ENCODE peak calls at places on chromosomes 4 and X, in five cellular contexts. V is SW480, K is tibial artery, F is midbrain, I is HT1080. B is an unnamed sample.

GRCh38 chr4:8435656-8436121 is 4.8 kb downstream of the ACOX3 start:
- DNase-seq in I (no peak), V (no peak), K (no peak), F (no peak), B (no peak)

GRCh38 chr4:24867766-24868296 is 45.0 kb downstream of the CCDC149 start:
- DNase-seq in V (no peak), K (no peak), F (no peak), I (no peak), B (no peak)

GRCh38 chrX:15564981-15565579 is 35.7 kb downstream of the ACE2 start:
- DNase-seq in V (peak; percentile 63), K (peak; percentile 68), I (peak; percentile 83), F (peak; percentile 50), B (peak; percentile 50)

GRCh38 chrX:149504915-149505651 is at the start of gene IDS:
- DNase-seq in F (peak; percentile 83), K (peak; percentile 93), I (peak; percentile 83), V (peak; percentile 87), B (peak; percentile 94)

GRCh38 chr4:112765317-112765989 is 128.5 kb downstream of the LARP7 start:
- DNase-seq in V (peak; percentile 57), F (no peak), K (no peak), I (peak; percentile 44), B (peak; percentile 18)

GRCh38 chrX:148588649-148589310 is 88.4 kb downstream of the AFF2 start:
- DNase-seq in K (no peak), I (peak; percentile 70), F (no peak), V (no peak), B (no peak)

GRCh38 chrX:69163936-69164741 is 1.1 kb downstream of the PJA1 start:
- DNase-seq in K (no peak), I (no peak), F (peak; percentile 15), V (peak; percentile 26), B (no peak)

GRCh38 chr4:2793920-2794706 is 1.2 kb downstream of the SH3BP2 start:
- DNase-seq in I (no peak), V (peak; percentile 37), K (peak; percentile 70), F (no peak), B (peak; percentile 62)

GRCh38 chr4:4585012-4585670 is 43.3 kb upstream of the STX18 start:
- DNase-seq in V (no peak), I (no peak), F (no peak), K (no peak), B (no peak)

GRCh38 chr4:8870647-8871416 is 807 bp downstream of the HMX1 start:
- DNase-seq in V (no peak), K (no peak), I (no peak), F (no peak), B (no peak)

GRCh38 chr4:31370866-31371465 is 650.8 kb downstream of the PCDH7 start:
- DNase-seq in F (peak; percentile 42), I (peak; percentile 54), V (peak; percentile 22), K (no peak), B (peak; percentile 74)

GRCh38 chrX:13110427-13111324 is 66.3 kb upstream of the FAM9C start:
- DNase-seq in I (peak; percentile 80), K (peak; percentile 83), F (peak; percentile 22), V (peak; percentile 11), B (peak; percentile 85)

GRCh38 chrX:136318895-136319597 is 18.3 kb downstream of the ADGRG4 start:
- DNase-seq in V (no peak), I (no peak), F (no peak), K (no peak), B (no peak)

GRCh38 chr4:39036172-39036571 is 4.0 kb upstream of the TMEM156 start:
- DNase-seq in F (no peak), V (peak; percentile 30), I (peak; percentile 78), K (no peak), B (peak; percentile 37)

GRCh38 chrX:146243071-146243470 is 425.4 kb downstream of the SLITRK2 start:
- DNase-seq in K (no peak), F (no peak), V (no peak), I (peak; percentile 79), B (no peak)

GRCh38 chrX:103629295-103630170 is 758 bp downstream of the TCEAL1 start:
- DNase-seq in V (peak; percentile 67), F (peak; percentile 61), I (peak; percentile 73), K (peak; percentile 80), B (peak; percentile 51)

GRCh38 chr4:141375855-141376254 is 155.2 kb downstream of the ZNF330 start:
- DNase-seq in F (no peak), I (peak; percentile 95), K (no peak), V (peak; percentile 36), B (peak; percentile 79)

GRCh38 chr4:11908205-11908604 is 479.5 kb upstream of the HS3ST1 start:
- DNase-seq in I (no peak), F (no peak), V (no peak), K (no peak), B (no peak)